ENCODE peak calls at places on chromosomes 3 and 15, in four cellular contexts. One of them, this sample, is unnamed.

GRCh38 chr15:41801850-41802455 is 25.9 kb upstream of the JMJD7 start:
- DNase-seq in K562: no peak
- DNase-seq in A549: no peak
- DNase-seq in HepG2: no peak
- DNase-seq in this sample: no peak

GRCh38 chr3:41419809-41420208 is 220.5 kb downstream of the CTNNB1 start:
- DNase-seq in K562: no peak
- DNase-seq in A549: no peak
- DNase-seq in HepG2: no peak
- DNase-seq in this sample: no peak

GRCh38 chr15:31504462-31504839 is 177.8 kb downstream of the KLF13 start:
- DNase-seq in HepG2: no peak
- DNase-seq in A549: no peak
- DNase-seq in K562: no peak
- DNase-seq in this sample: no peak

GRCh38 chr3:51357856-51358255 is 27.2 kb upstream of the MANF start:
- DNase-seq in HepG2: no peak
- DNase-seq in A549: no peak
- DNase-seq in K562: no peak
- DNase-seq in this sample: no peak

GRCh38 chr3:38137615-38138346 is 680 bp upstream of the MYD88 start:
- DNase-seq in HepG2: no peak
- DNase-seq in A549: no peak
- DNase-seq in K562: no peak
- DNase-seq in this sample: peak

GRCh38 chr15:76339302-76340197 is 3.0 kb downstream of the ISL2 start:
- DNase-seq in K562: no peak
- DNase-seq in A549: no peak
- DNase-seq in HepG2: no peak
- DNase-seq in this sample: peak

GRCh38 chr3:54827056-54827687 is 100.7 kb downstream of the LRTM1 start:
- DNase-seq in K562: no peak
- DNase-seq in A549: no peak
- DNase-seq in HepG2: no peak
- DNase-seq in this sample: no peak

GRCh38 chr3:50580683-50581458 is 11.5 kb downstream of the HEMK1 start:
- DNase-seq in HepG2: no peak
- DNase-seq in K562: no peak
- DNase-seq in A549: no peak
- DNase-seq in this sample: no peak

GRCh38 chr15:80160570-80161156 is 7.9 kb downstream of the FAH start:
- DNase-seq in K562: peak
- DNase-seq in HepG2: peak
- DNase-seq in A549: peak
- DNase-seq in this sample: no peak

GRCh38 chr15:25058080-25058785 is 103.4 kb downstream of the SNRPN start:
- DNase-seq in HepG2: no peak
- DNase-seq in K562: no peak
- DNase-seq in A549: no peak
- DNase-seq in this sample: no peak

GRCh38 chr3:191131305-191131704 is 67.7 kb upstream of the OSTN start:
- DNase-seq in K562: no peak
- DNase-seq in A549: no peak
- DNase-seq in HepG2: peak
- DNase-seq in this sample: no peak

GRCh38 chr15:90154861-90155626 is 46.1 kb upstream of the SEMA4B start:
- DNase-seq in HepG2: peak
- DNase-seq in A549: peak
- DNase-seq in K562: peak
- DNase-seq in this sample: peak

GRCh38 chr3:30286007-30286669 is 320.3 kb upstream of the TGFBR2 start:
- DNase-seq in K562: no peak
- DNase-seq in A549: peak
- DNase-seq in HepG2: no peak
- DNase-seq in this sample: peak

GRCh38 chr3:133843634-133844033 is 38.0 kb downstream of the SRPRB start:
- DNase-seq in HepG2: no peak
- DNase-seq in A549: no peak
- DNase-seq in K562: peak
- DNase-seq in this sample: no peak

GRCh38 chr3:15812183-15812582 is 14.4 kb upstream of the ANKRD28 start:
- DNase-seq in K562: no peak
- DNase-seq in A549: no peak
- DNase-seq in HepG2: no peak
- DNase-seq in this sample: peak

GRCh38 chr3:155323063-155323666 is 29.7 kb upstream of the STRIT1 start:
- DNase-seq in K562: peak
- DNase-seq in A549: peak
- DNase-seq in HepG2: peak
- DNase-seq in this sample: peak

GRCh38 chr3:168951368-168951767 is 712.1 kb downstream of the MECOM start:
- DNase-seq in K562: no peak
- DNase-seq in A549: no peak
- DNase-seq in HepG2: peak
- DNase-seq in this sample: no peak

GRCh38 chr3:134363381-134363755 is 10.9 kb downstream of the AMOTL2 start:
- DNase-seq in K562: peak
- DNase-seq in A549: no peak
- DNase-seq in HepG2: no peak
- DNase-seq in this sample: peak

GRCh38 chr3:105938826-105939225 is 70.0 kb upstream of the CBLB start:
- DNase-seq in K562: no peak
- DNase-seq in A549: no peak
- DNase-seq in HepG2: no peak
- DNase-seq in this sample: no peak

GRCh38 chr15:39193611-39194010 is 387.3 kb upstream of the THBS1 start:
- DNase-seq in A549: peak
- DNase-seq in HepG2: no peak
- DNase-seq in K562: no peak
- DNase-seq in this sample: no peak

GRCh38 chr3:55320928-55321327 is 166.2 kb downstream of the WNT5A start:
- DNase-seq in HepG2: no peak
- DNase-seq in K562: no peak
- DNase-seq in A549: no peak
- DNase-seq in this sample: no peak

GRCh38 chr15:45251888-45252287 is at the start of gene SLC28A2:
- DNase-seq in K562: peak
- DNase-seq in HepG2: no peak
- DNase-seq in A549: no peak
- DNase-seq in this sample: no peak

GRCh38 chr3:33954956-33955355 is 156.5 kb downstream of the PDCD6IP start:
- DNase-seq in K562: no peak
- DNase-seq in A549: peak
- DNase-seq in HepG2: peak
- DNase-seq in this sample: no peak

GRCh38 chr3:24550588-24550987 is 55.9 kb upstream of the THRB start:
- DNase-seq in K562: no peak
- DNase-seq in HepG2: no peak
- DNase-seq in A549: peak
- DNase-seq in this sample: no peak

GRCh38 chr15:51366071-51366470 is 24.6 kb downstream of the GLDN start:
- DNase-seq in K562: no peak
- DNase-seq in A549: no peak
- DNase-seq in HepG2: no peak
- DNase-seq in this sample: no peak

GRCh38 chr3:161420746-161421145 is 49.4 kb upstream of the SPTSSB start:
- DNase-seq in HepG2: peak
- DNase-seq in K562: no peak
- DNase-seq in A549: peak
- DNase-seq in this sample: no peak

DNA sequence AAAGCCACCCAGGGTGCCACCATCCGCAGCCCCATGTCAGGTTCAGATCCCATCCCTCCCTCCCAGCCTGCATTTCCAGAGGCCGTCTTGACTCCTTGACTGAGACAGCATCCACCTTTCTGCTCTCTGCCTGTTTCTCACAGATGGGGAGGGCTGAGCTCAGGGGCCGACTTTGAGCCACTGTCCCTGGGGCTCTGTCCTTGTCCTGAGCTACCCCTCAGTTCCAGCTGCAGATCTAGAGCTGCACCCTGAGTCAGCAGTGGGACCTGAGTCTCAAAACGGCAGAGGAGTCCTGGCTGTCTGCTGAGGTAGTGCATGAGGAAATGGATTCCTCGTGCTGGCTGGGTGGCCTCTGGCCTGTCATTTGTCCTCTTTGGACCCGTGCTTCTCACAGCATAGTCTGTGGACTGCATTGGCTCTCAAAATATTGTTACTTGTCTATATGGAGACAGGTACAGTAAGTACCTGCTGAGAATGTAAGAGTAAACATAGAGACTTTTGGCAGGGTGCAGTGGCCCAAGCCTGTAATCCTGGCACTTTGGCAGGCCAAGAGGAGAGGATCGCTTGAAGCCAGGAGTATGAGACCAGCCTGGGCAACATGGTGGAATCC is 22.3 kb downstream of the RPLP1 start:
- DNase-seq in A549: peak
- DNase-seq in K562: no peak
- DNase-seq in HepG2: no peak
- DNase-seq in this sample: no peak
- TF ChIP-seq SMC3 in A549: no peak
- TF ChIP-seq SMC3 in K562: no peak
- TF ChIP-seq SMC3 in HepG2: no peak
- TF ChIP-seq SMC3 in this sample: no peak

GRCh38 chr3:98968347-98968746 is 66.9 kb upstream of the DCBLD2 start:
- DNase-seq in K562: no peak
- DNase-seq in HepG2: no peak
- DNase-seq in A549: no peak
- DNase-seq in this sample: no peak

GRCh38 chr3:98966434-98966833 is 64.9 kb upstream of the DCBLD2 start:
- DNase-seq in A549: no peak
- DNase-seq in K562: no peak
- DNase-seq in HepG2: no peak
- DNase-seq in this sample: no peak

GRCh38 chr3:98967758-98968157 is 66.3 kb upstream of the DCBLD2 start:
- DNase-seq in K562: no peak
- DNase-seq in HepG2: no peak
- DNase-seq in A549: no peak
- DNase-seq in this sample: peak

GRCh38 chr3:98968824-98969223 is 67.3 kb upstream of the DCBLD2 start:
- DNase-seq in A549: peak
- DNase-seq in HepG2: no peak
- DNase-seq in K562: no peak
- DNase-seq in this sample: no peak

GRCh38 chr3:98966862-98967554 is 65.5 kb upstream of the DCBLD2 start:
- DNase-seq in K562: no peak
- DNase-seq in HepG2: no peak
- DNase-seq in A549: peak
- DNase-seq in this sample: no peak
- TF ChIP-seq CHD2 in K562: no peak
- TF ChIP-seq CHD2 in HepG2: no peak
- TF ChIP-seq CHD2 in A549: no peak
- TF ChIP-seq CHD2 in this sample: no peak

GRCh38 chr3:52455283-52456168 is at the start of gene NISCH:
- DNase-seq in HepG2: peak
- DNase-seq in K562: peak
- DNase-seq in A549: peak
- DNase-seq in this sample: peak
- TF ChIP-seq RFX5 in HepG2: no peak
- TF ChIP-seq RFX5 in K562: no peak
- TF ChIP-seq RFX5 in A549: no peak
- TF ChIP-seq RFX5 in this sample: no peak

GRCh38 chr3:183577336-183577735 is 21.8 kb upstream of the KLHL6 start:
- DNase-seq in HepG2: no peak
- DNase-seq in K562: no peak
- DNase-seq in A549: no peak
- DNase-seq in this sample: no peak
- TF ChIP-seq SMC3 in HepG2: no peak
- TF ChIP-seq SMC3 in K562: no peak
- TF ChIP-seq SMC3 in A549: no peak
- TF ChIP-seq SMC3 in this sample: no peak

GRCh38 chr3:46988616-46989015 is 9.2 kb downstream of the NBEAL2 start:
- DNase-seq in HepG2: no peak
- DNase-seq in A549: no peak
- DNase-seq in K562: no peak
- DNase-seq in this sample: no peak

GRCh38 chr3:46989146-46989810 is 9.8 kb downstream of the NBEAL2 start:
- DNase-seq in K562: peak
- DNase-seq in HepG2: no peak
- DNase-seq in A549: no peak
- DNase-seq in this sample: no peak

GRCh38 chr3:46986782-46987484 is 7.5 kb downstream of the NBEAL2 start:
- DNase-seq in K562: peak
- DNase-seq in A549: no peak
- DNase-seq in HepG2: no peak
- DNase-seq in this sample: no peak

GRCh38 chr3:46986055-46986730 is 6.7 kb downstream of the NBEAL2 start:
- DNase-seq in K562: no peak
- DNase-seq in A549: no peak
- DNase-seq in HepG2: no peak
- DNase-seq in this sample: no peak

GRCh38 chr3:46987485-46988401 is 8.3 kb downstream of the NBEAL2 start:
- DNase-seq in HepG2: no peak
- DNase-seq in K562: peak
- DNase-seq in A549: peak
- DNase-seq in this sample: no peak
- TF ChIP-seq CHD2 in HepG2: no peak
- TF ChIP-seq CHD2 in K562: peak
- TF ChIP-seq CHD2 in A549: no peak
- TF ChIP-seq CHD2 in this sample: no peak

GRCh38 chr15:71716990-71717389 is 93.4 kb upstream of the NR2E3 start:
- DNase-seq in HepG2: no peak
- DNase-seq in A549: no peak
- DNase-seq in K562: no peak
- DNase-seq in this sample: no peak
- TF ChIP-seq RFX5 in HepG2: no peak
- TF ChIP-seq RFX5 in A549: no peak
- TF ChIP-seq RFX5 in K562: no peak
- TF ChIP-seq RFX5 in this sample: no peak